ENCODE peak calls at places on chromosomes 6 and 20, in eight cellular contexts. R is stimulated activated CD8-positive, alpha-beta memory T cell treated with anti-CD3 and anti-CD28 coated beads, Interleukin-15, amount 100 ng/mL, for 4 hours; Q is stimulated activated CD4-positive, alpha-beta T cell treated with anti-CD3 and anti-CD28 coated beads, Interleukin-1b, Interleukin-23, amount 100 ng/mL, for 48 hours; L is HTR-8/SVneo; U is cardiac muscle cell; S is NCI-H1105; E is HFFc6; A is GDM1. B is an unnamed sample.

GRCh38 chr6:77145244-77145643 is 318.0 kb downstream of the HTR1B start:
- DNase-seq in U (no peak), R (no peak), L (no peak), A (no peak), S (no peak), Q (no peak), E (no peak), B (no peak)

GRCh38 chr6:25697537-25698340 is 45.7 kb downstream of the SCGN start:
- DNase-seq in Q (no peak), E (peak), S (no peak), L (no peak), A (no peak), R (no peak), U (peak), B (no peak)

GRCh38 chr6:121237859-121238258 is 96.4 kb downstream of the TBC1D32 start:
- DNase-seq in Q (no peak), L (no peak), S (no peak), R (no peak), A (no peak), U (no peak), E (no peak), B (no peak)

GRCh38 chr6:15280023-15280422 is 34.2 kb downstream of the JARID2 start:
- DNase-seq in L (no peak), Q (no peak), U (peak), R (no peak), E (peak), A (no peak), S (no peak), B (no peak)

GRCh38 chr20:54103067-54103761 is 32.8 kb upstream of the BCAS1 start:
- DNase-seq in Q (peak), R (peak), A (peak), U (peak), E (peak), L (peak), S (peak), B (no peak)

GRCh38 chr6:4853782-4854511 is 77.7 kb downstream of the CDYL start:
- DNase-seq in Q (peak), S (no peak), U (no peak), A (no peak), E (no peak), R (no peak), L (no peak), B (no peak)

GRCh38 chr6:38843798-38844197 is 128.7 kb downstream of the DNAH8 start:
- DNase-seq in Q (no peak), E (no peak), L (no peak), A (no peak), U (no peak), R (no peak), S (no peak), B (no peak)

GRCh38 chr20:12466915-12467314 is 541.9 kb upstream of the SPTLC3 start:
- DNase-seq in E (no peak), Q (no peak), L (no peak), S (no peak), U (no peak), A (no peak), R (no peak), B (no peak)

GRCh38 chr20:37516697-37517370 is 4.2 kb upstream of the NNAT start:
- DNase-seq in Q (no peak), E (no peak), A (no peak), U (peak), L (no peak), S (no peak), R (no peak), B (no peak)

GRCh38 chr6:166870602-166871208 is 85.6 kb downstream of the RNASET2 start:
- DNase-seq in R (no peak), E (no peak), S (no peak), L (no peak), U (no peak), A (no peak), Q (no peak), B (no peak)

GRCh38 chr6:88374556-88374955 is 208.4 kb upstream of the CNR1 start:
- DNase-seq in E (no peak), L (no peak), R (no peak), S (no peak), Q (no peak), A (no peak), U (no peak), B (no peak)

GRCh38 chr6:147614501-147614900 is 106.0 kb downstream of the SAMD5 start:
- DNase-seq in R (no peak), U (no peak), S (no peak), L (no peak), E (no peak), A (no peak), Q (no peak), B (no peak)

GRCh38 chr20:52031574-52032303 is 159.8 kb downstream of the ZFP64 start:
- DNase-seq in S (no peak), R (peak), L (peak), A (no peak), E (peak), Q (no peak), U (peak), B (no peak)

GRCh38 chr6:134657751-134658522 is 292.0 kb downstream of the ALDH8A1 start:
- DNase-seq in U (no peak), R (no peak), A (no peak), L (no peak), S (no peak), Q (no peak), E (no peak), B (no peak)

GRCh38 chr6:6631526-6632276 is 43.2 kb downstream of the LY86 start:
- DNase-seq in A (no peak), Q (no peak), E (no peak), S (no peak), R (no peak), L (no peak), U (peak), B (no peak)

GRCh38 chr6:44225579-44226325 is 2.4 kb downstream of the SLC29A1 start:
- DNase-seq in Q (no peak), E (no peak), R (no peak), L (no peak), U (no peak), A (no peak), S (no peak), B (no peak)

GRCh38 chr6:21199246-21199645 is 394.3 kb upstream of the SOX4 start:
- DNase-seq in U (no peak), R (no peak), L (no peak), A (no peak), Q (no peak), E (no peak), S (no peak), B (no peak)

GRCh38 chr20:44894959-44895358 is 9.5 kb downstream of the YWHAB start:
- DNase-seq in S (no peak), E (no peak), Q (no peak), R (no peak), L (no peak), A (no peak), U (no peak), B (no peak)

GRCh38 chr20:24762791-24763350 is 186.2 kb upstream of the CST7 start:
- DNase-seq in U (no peak), L (no peak), S (no peak), Q (no peak), R (no peak), E (no peak), A (no peak), B (peak)

GRCh38 chr20:40497781-40498691 is 191.0 kb downstream of the MAFB start:
- DNase-seq in R (no peak), U (peak), Q (no peak), L (no peak), A (peak), S (no peak), E (no peak), B (no peak)

GRCh38 chr6:30647802-30648460 is 998 bp downstream of the C6orf136 start:
- DNase-seq in U (no peak), A (no peak), E (peak), S (peak), L (peak), Q (no peak), R (no peak), B (no peak)

GRCh38 chr20:53403029-53403428 is 190.6 kb downstream of the ZNF217 start:
- DNase-seq in L (no peak), Q (no peak), U (no peak), S (no peak), E (no peak), A (no peak), R (no peak), B (no peak)

GRCh38 chr20:34581341-34582189 is 23.0 kb downstream of the MAP1LC3A start:
- DNase-seq in Q (peak), A (peak), U (peak), S (no peak), E (peak), L (no peak), R (no peak), B (peak)

GRCh38 chr6:96649926-96650325 is 87.0 kb downstream of the FHL5 start:
- DNase-seq in E (no peak), R (no peak), S (no peak), L (no peak), Q (no peak), A (no peak), U (no peak), B (no peak)

GRCh38 chr6:74967821-74968220 is 238.0 kb downstream of the COL12A1 start:
- DNase-seq in E (no peak), S (no peak), A (no peak), L (no peak), R (no peak), U (peak), Q (no peak), B (no peak)

GRCh38 chr6:104625536-104625935 is 234.2 kb downstream of the HACE1 start:
- DNase-seq in S (no peak), Q (no peak), U (peak), L (peak), R (no peak), E (peak), A (no peak), B (no peak)

GRCh38 chr6:4281341-4282293 is 146.2 kb upstream of the ECI2 start:
- DNase-seq in U (peak), L (no peak), R (no peak), E (no peak), A (no peak), S (peak), Q (peak), B (no peak)

GRCh38 chr6:52390361-52390727 is 28.4 kb downstream of the PAQR8 start:
- DNase-seq in E (peak), S (no peak), Q (peak), L (peak), R (peak), A (peak), U (peak), B (no peak)

GRCh38 chr6:13836170-13836569 is 21.8 kb upstream of the MCUR1 start:
- DNase-seq in A (no peak), R (no peak), L (no peak), E (no peak), Q (no peak), S (no peak), U (no peak), B (peak)

B was measured in vagina.